ENCODE peak calls at places on chromosomes 4 and X, in four cellular contexts. E is mucosa of descending colon, B is AG09309, P is Peyer's patch. C is an unnamed sample.
A peak's percentile ranks its signal among the peaks of the same experiment; 100 is the strongest.

GRCh38 chr4:30866907-30867306 is 146.7 kb downstream of the PCDH7 start:
- DNase-seq in E (no peak), P (no peak), B (no peak), C (no peak)

GRCh38 chr4:133154725-133155124 is 5.6 kb downstream of the PCDH10 start:
- DNase-seq in E (no peak), P (no peak), B (no peak), C (no peak)

GRCh38 chrX:40108959-40109287 is 11.2 kb upstream of the BCOR start:
- DNase-seq in E (peak; percentile 84), B (no peak), P (peak; percentile 39), C (no peak)

GRCh38 chr4:8050555-8051206 is 107.9 kb downstream of the ABLIM2 start:
- DNase-seq in P (peak; percentile 17), B (no peak), E (no peak), C (peak; percentile 9)

GRCh38 chrX:135086197-135086854 is 34.0 kb downstream of the ETDB start:
- DNase-seq in B (peak; percentile 20), P (no peak), E (no peak), C (peak; percentile 44)

GRCh38 chrX:105451426-105451825 is 230.9 kb upstream of the TEX13A start:
- DNase-seq in P (no peak), B (no peak), E (no peak), C (no peak)

GRCh38 chrX:49003696-49004095 is 1.6 kb upstream of the GRIPAP1 start:
- DNase-seq in E (no peak), B (no peak), P (no peak), C (no peak)

GRCh38 chr4:159283697-159284492 is 181.0 kb downstream of the RAPGEF2 start:
- DNase-seq in B (no peak), E (no peak), P (no peak), C (peak; percentile 74)

GRCh38 chr4:181909368-181909767 is 333.8 kb upstream of the TENM3 start:
- DNase-seq in B (peak; percentile 55), P (no peak), E (no peak), C (peak; percentile 40)

GRCh38 chrX:155662297-155662696 is 49.5 kb upstream of the TMLHE start:
- DNase-seq in E (no peak), P (no peak), B (no peak), C (no peak)

GRCh38 chrX:48779399-48779798 is 7.0 kb upstream of the GATA1 start:
- DNase-seq in E (no peak), B (no peak), P (no peak), C (no peak)

GRCh38 chr4:184170996-184171395 is 46.7 kb downstream of the ENPP6 start:
- DNase-seq in B (peak; percentile 7), P (no peak), E (no peak), C (no peak)

GRCh38 chr4:92254767-92255442 is 48.9 kb upstream of the GRID2 start:
- DNase-seq in P (no peak), E (no peak), B (no peak), C (no peak)

GRCh38 chr4:1939664-1940509 is 68.7 kb downstream of the NSD2 start:
- DNase-seq in B (peak; percentile 66), P (no peak), E (no peak), C (peak; percentile 91)

DNA sequence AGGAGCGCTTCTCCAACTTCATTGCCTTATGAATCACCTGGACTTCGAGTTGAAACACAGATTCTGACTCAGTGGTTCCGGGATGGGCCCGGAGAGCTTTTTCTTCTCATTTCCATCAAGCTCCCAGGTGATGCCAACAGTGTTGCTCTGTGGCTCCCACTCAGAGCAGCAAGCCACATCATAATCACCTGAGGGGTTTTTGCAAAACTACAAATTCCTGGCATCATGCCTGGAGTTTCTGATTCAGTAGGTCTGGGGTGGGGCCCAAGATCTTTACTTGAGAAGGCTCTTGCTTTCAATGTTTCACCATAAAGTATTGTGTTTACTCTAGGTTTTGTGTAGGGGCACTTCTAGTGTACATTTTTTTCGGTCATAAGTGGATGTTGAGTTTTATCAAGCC is 7.0 kb downstream of the MTM1 start:
- DNase-seq in B (no peak), E (no peak), P (no peak), C (no peak)
- H3K4me3 ChIP-seq in B (no peak overlapping the region), E (no peak overlapping the region), P (no peak overlapping the region), C (no peak overlapping the region)

GRCh38 chr4:75722417-75722816 is 2.0 kb upstream of the USO1 start:
- DNase-seq in P (no peak), B (no peak), E (no peak), C (no peak)

GRCh38 chr4:75715105-75715799 is 9.1 kb upstream of the USO1 start:
- DNase-seq in B (peak; percentile 45), E (no peak), P (no peak), C (no peak)

GRCh38 chr4:75714681-75715080 is 9.7 kb upstream of the USO1 start:
- DNase-seq in P (no peak), E (no peak), B (no peak), C (no peak)

GRCh38 chr4:75718529-75718928 is 5.8 kb upstream of the USO1 start:
- DNase-seq in E (no peak), B (no peak), P (no peak), C (no peak)

GRCh38 chr4:75717332-75717873 is 7.0 kb upstream of the USO1 start:
- DNase-seq in B (no peak), P (no peak), E (no peak), C (no peak)
- H3K4me3 ChIP-seq in B (no peak overlapping the region), P (no peak overlapping the region), E (no peak overlapping the region), C (no peak overlapping the region)

GRCh38 chr4:874071-874470 is 48.1 kb upstream of the CPLX1 start:
- DNase-seq in B (no peak), E (no peak), P (no peak), C (no peak)
- H3K4me3 ChIP-seq in B (no peak overlapping the region), E (no peak overlapping the region), P (no peak overlapping the region), C (no peak overlapping the region)

GRCh38 chrX:129961180-129962083 is 21.0 kb upstream of the BCORL1 start:
- DNase-seq in P (peak; percentile 82), E (peak; percentile 90), B (no peak), C (no peak)
- H3K4me3 ChIP-seq in P (peak overlapping the region; percentile 27), E (no peak overlapping the region), B (no peak overlapping the region), C (no peak overlapping the region)

DNA sequence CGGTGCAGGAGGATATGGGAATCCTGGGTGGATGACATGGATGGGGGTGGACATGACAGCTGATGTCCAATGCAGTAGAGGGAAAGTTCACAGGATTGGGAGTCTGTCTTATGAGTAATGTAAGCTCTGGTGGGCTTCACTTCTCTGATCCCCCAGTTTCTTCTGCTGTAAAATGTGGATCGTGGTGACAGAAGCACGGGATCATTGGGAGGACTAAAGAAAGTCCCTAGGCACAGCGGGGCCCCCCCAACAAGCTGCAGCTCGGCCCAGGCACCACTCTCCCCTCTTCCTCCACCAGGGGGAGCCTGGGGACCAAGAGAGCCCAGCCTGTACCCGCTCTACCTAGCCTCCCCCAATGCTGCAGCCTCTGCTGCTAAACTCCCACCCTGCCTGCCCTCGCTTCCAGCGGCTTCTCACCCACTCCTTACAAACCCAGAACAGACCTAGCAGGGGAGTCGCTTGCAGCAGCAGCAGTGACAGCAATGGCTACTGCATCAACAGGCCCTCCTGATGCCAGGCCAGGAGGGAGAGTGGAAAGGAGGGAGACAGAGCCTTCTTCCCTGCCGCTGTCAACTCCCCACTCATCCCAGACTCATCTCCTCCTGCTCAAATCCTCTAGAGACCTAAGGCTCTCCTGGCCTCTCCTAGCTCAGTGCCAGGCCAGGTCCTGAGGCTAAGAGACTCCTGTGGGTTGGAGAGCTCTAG is 36.1 kb upstream of the IQSEC2 start:
- DNase-seq in P (peak; percentile 74), B (no peak), E (peak; percentile 65), C (no peak)
- H3K4me3 ChIP-seq in P (no peak overlapping the region), B (no peak overlapping the region), E (no peak overlapping the region), C (no peak overlapping the region)